ENCODE peak calls at places on chromosomes 4 and X, in ten cellular contexts. One of them, this sample, is unnamed.

GRCh38 chr4:32826169-32826568 is 2106.0 kb downstream of the PCDH7 start:
- DNase-seq in GDM1: no peak
- DNase-seq in AG08396: no peak
- DNase-seq in CD4-positive, alpha-beta T cell: no peak
- DNase-seq in cardiac muscle cell: no peak
- DNase-seq in HT-29: no peak
- DNase-seq in stimulated activated CD4-positive, alpha-beta T cell treated with anti-CD3 and anti-CD28 coated beads, Interleukin-4, amount 100 ng/mL, for 4 hours: no peak
- DNase-seq in GM04503: no peak
- DNase-seq in midbrain: no peak
- DNase-seq in smooth muscle cell of the brain vasculature: no peak
- DNase-seq in this sample: no peak

GRCh38 chr4:1777822-1778641 is 15.1 kb upstream of the FGFR3 start:
- DNase-seq in AG08396: peak
- DNase-seq in smooth muscle cell of the brain vasculature: no peak
- DNase-seq in midbrain: peak
- DNase-seq in HT-29: no peak
- DNase-seq in GDM1: no peak
- DNase-seq in GM04503: peak
- DNase-seq in cardiac muscle cell: peak
- DNase-seq in CD4-positive, alpha-beta T cell: no peak
- DNase-seq in stimulated activated CD4-positive, alpha-beta T cell treated with anti-CD3 and anti-CD28 coated beads, Interleukin-4, amount 100 ng/mL, for 4 hours: no peak
- DNase-seq in this sample: no peak

GRCh38 chrX:7132335-7133035 is 15.0 kb upstream of the STS start:
- DNase-seq in smooth muscle cell of the brain vasculature: no peak
- DNase-seq in CD4-positive, alpha-beta T cell: peak
- DNase-seq in HT-29: peak
- DNase-seq in GDM1: no peak
- DNase-seq in midbrain: peak
- DNase-seq in AG08396: peak
- DNase-seq in stimulated activated CD4-positive, alpha-beta T cell treated with anti-CD3 and anti-CD28 coated beads, Interleukin-4, amount 100 ng/mL, for 4 hours: peak
- DNase-seq in GM04503: peak
- DNase-seq in cardiac muscle cell: peak
- DNase-seq in this sample: peak

GRCh38 chr4:73831569-73831968 is 4.9 kb upstream of the CXCL6 start:
- DNase-seq in AG08396: no peak
- DNase-seq in GM04503: peak
- DNase-seq in midbrain: no peak
- DNase-seq in stimulated activated CD4-positive, alpha-beta T cell treated with anti-CD3 and anti-CD28 coated beads, Interleukin-4, amount 100 ng/mL, for 4 hours: no peak
- DNase-seq in CD4-positive, alpha-beta T cell: no peak
- DNase-seq in cardiac muscle cell: no peak
- DNase-seq in HT-29: no peak
- DNase-seq in GDM1: no peak
- DNase-seq in smooth muscle cell of the brain vasculature: no peak
- DNase-seq in this sample: no peak

GRCh38 chrX:133495464-133496391 is 80.4 kb upstream of the GPC4 start:
- DNase-seq in cardiac muscle cell: no peak
- DNase-seq in CD4-positive, alpha-beta T cell: no peak
- DNase-seq in smooth muscle cell of the brain vasculature: no peak
- DNase-seq in midbrain: peak
- DNase-seq in stimulated activated CD4-positive, alpha-beta T cell treated with anti-CD3 and anti-CD28 coated beads, Interleukin-4, amount 100 ng/mL, for 4 hours: no peak
- DNase-seq in AG08396: peak
- DNase-seq in GM04503: peak
- DNase-seq in GDM1: no peak
- DNase-seq in HT-29: no peak
- DNase-seq in this sample: no peak

GRCh38 chrX:18075603-18076002 is 145.1 kb downstream of the BEND2 start:
- DNase-seq in CD4-positive, alpha-beta T cell: no peak
- DNase-seq in GM04503: no peak
- DNase-seq in smooth muscle cell of the brain vasculature: no peak
- DNase-seq in cardiac muscle cell: no peak
- DNase-seq in midbrain: no peak
- DNase-seq in AG08396: no peak
- DNase-seq in stimulated activated CD4-positive, alpha-beta T cell treated with anti-CD3 and anti-CD28 coated beads, Interleukin-4, amount 100 ng/mL, for 4 hours: no peak
- DNase-seq in HT-29: no peak
- DNase-seq in GDM1: no peak
- DNase-seq in this sample: no peak

GRCh38 chr4:26120098-26120795 is 200.6 kb upstream of the RBPJ start:
- DNase-seq in GM04503: no peak
- DNase-seq in stimulated activated CD4-positive, alpha-beta T cell treated with anti-CD3 and anti-CD28 coated beads, Interleukin-4, amount 100 ng/mL, for 4 hours: no peak
- DNase-seq in AG08396: no peak
- DNase-seq in smooth muscle cell of the brain vasculature: no peak
- DNase-seq in GDM1: no peak
- DNase-seq in cardiac muscle cell: no peak
- DNase-seq in HT-29: no peak
- DNase-seq in CD4-positive, alpha-beta T cell: no peak
- DNase-seq in midbrain: no peak
- DNase-seq in this sample: no peak

GRCh38 chr4:48138936-48139335 is 4.9 kb upstream of the TXK start:
- DNase-seq in stimulated activated CD4-positive, alpha-beta T cell treated with anti-CD3 and anti-CD28 coated beads, Interleukin-4, amount 100 ng/mL, for 4 hours: no peak
- DNase-seq in midbrain: no peak
- DNase-seq in smooth muscle cell of the brain vasculature: no peak
- DNase-seq in cardiac muscle cell: no peak
- DNase-seq in HT-29: no peak
- DNase-seq in GDM1: no peak
- DNase-seq in AG08396: no peak
- DNase-seq in CD4-positive, alpha-beta T cell: peak
- DNase-seq in GM04503: no peak
- DNase-seq in this sample: no peak

GRCh38 chr4:159639924-159640323 is 537.0 kb downstream of the RAPGEF2 start:
- DNase-seq in smooth muscle cell of the brain vasculature: no peak
- DNase-seq in stimulated activated CD4-positive, alpha-beta T cell treated with anti-CD3 and anti-CD28 coated beads, Interleukin-4, amount 100 ng/mL, for 4 hours: no peak
- DNase-seq in cardiac muscle cell: no peak
- DNase-seq in midbrain: peak
- DNase-seq in AG08396: no peak
- DNase-seq in GDM1: no peak
- DNase-seq in CD4-positive, alpha-beta T cell: no peak
- DNase-seq in HT-29: no peak
- DNase-seq in GM04503: no peak
- DNase-seq in this sample: no peak

GRCh38 chrX:31058284-31058683 is 13.6 kb downstream of the FTHL17 start:
- DNase-seq in CD4-positive, alpha-beta T cell: no peak
- DNase-seq in midbrain: no peak
- DNase-seq in cardiac muscle cell: no peak
- DNase-seq in AG08396: no peak
- DNase-seq in smooth muscle cell of the brain vasculature: no peak
- DNase-seq in GDM1: no peak
- DNase-seq in GM04503: no peak
- DNase-seq in stimulated activated CD4-positive, alpha-beta T cell treated with anti-CD3 and anti-CD28 coated beads, Interleukin-4, amount 100 ng/mL, for 4 hours: no peak
- DNase-seq in HT-29: no peak
- DNase-seq in this sample: no peak

GRCh38 chr4:15935504-15936392 is 2.8 kb downstream of the FGFBP1 start:
- DNase-seq in HT-29: no peak
- DNase-seq in cardiac muscle cell: no peak
- DNase-seq in CD4-positive, alpha-beta T cell: no peak
- DNase-seq in stimulated activated CD4-positive, alpha-beta T cell treated with anti-CD3 and anti-CD28 coated beads, Interleukin-4, amount 100 ng/mL, for 4 hours: no peak
- DNase-seq in GM04503: no peak
- DNase-seq in GDM1: no peak
- DNase-seq in midbrain: no peak
- DNase-seq in AG08396: no peak
- DNase-seq in smooth muscle cell of the brain vasculature: no peak
- DNase-seq in this sample: no peak

GRCh38 chr4:73684097-73684496 is 56.3 kb upstream of the CXCL8 start:
- DNase-seq in midbrain: no peak
- DNase-seq in HT-29: peak
- DNase-seq in GDM1: no peak
- DNase-seq in cardiac muscle cell: no peak
- DNase-seq in GM04503: no peak
- DNase-seq in AG08396: no peak
- DNase-seq in smooth muscle cell of the brain vasculature: no peak
- DNase-seq in CD4-positive, alpha-beta T cell: no peak
- DNase-seq in stimulated activated CD4-positive, alpha-beta T cell treated with anti-CD3 and anti-CD28 coated beads, Interleukin-4, amount 100 ng/mL, for 4 hours: no peak
- DNase-seq in this sample: no peak

GRCh38 chrX:31663172-31663571 is 591.3 kb upstream of the FTHL17 start:
- DNase-seq in cardiac muscle cell: no peak
- DNase-seq in CD4-positive, alpha-beta T cell: no peak
- DNase-seq in AG08396: no peak
- DNase-seq in stimulated activated CD4-positive, alpha-beta T cell treated with anti-CD3 and anti-CD28 coated beads, Interleukin-4, amount 100 ng/mL, for 4 hours: no peak
- DNase-seq in smooth muscle cell of the brain vasculature: no peak
- DNase-seq in HT-29: no peak
- DNase-seq in GM04503: no peak
- DNase-seq in midbrain: no peak
- DNase-seq in GDM1: no peak
- DNase-seq in this sample: no peak

GRCh38 chrX:51931761-51932160 is 38.3 kb downstream of the MAGED1 start:
- DNase-seq in GDM1: no peak
- DNase-seq in stimulated activated CD4-positive, alpha-beta T cell treated with anti-CD3 and anti-CD28 coated beads, Interleukin-4, amount 100 ng/mL, for 4 hours: no peak
- DNase-seq in GM04503: peak
- DNase-seq in HT-29: no peak
- DNase-seq in midbrain: peak
- DNase-seq in smooth muscle cell of the brain vasculature: no peak
- DNase-seq in cardiac muscle cell: no peak
- DNase-seq in AG08396: no peak
- DNase-seq in CD4-positive, alpha-beta T cell: no peak
- DNase-seq in this sample: no peak

GRCh38 chr4:39873823-39874222 is 103.9 kb downstream of the PDS5A start:
- DNase-seq in HT-29: no peak
- DNase-seq in CD4-positive, alpha-beta T cell: no peak
- DNase-seq in stimulated activated CD4-positive, alpha-beta T cell treated with anti-CD3 and anti-CD28 coated beads, Interleukin-4, amount 100 ng/mL, for 4 hours: no peak
- DNase-seq in midbrain: no peak
- DNase-seq in AG08396: no peak
- DNase-seq in GM04503: no peak
- DNase-seq in GDM1: no peak
- DNase-seq in smooth muscle cell of the brain vasculature: no peak
- DNase-seq in cardiac muscle cell: no peak
- DNase-seq in this sample: no peak

GRCh38 chr4:122842984-122843531 is 16.4 kb downstream of the FGF2 start:
- DNase-seq in cardiac muscle cell: no peak
- DNase-seq in HT-29: peak
- DNase-seq in smooth muscle cell of the brain vasculature: no peak
- DNase-seq in GM04503: peak
- DNase-seq in GDM1: no peak
- DNase-seq in AG08396: no peak
- DNase-seq in stimulated activated CD4-positive, alpha-beta T cell treated with anti-CD3 and anti-CD28 coated beads, Interleukin-4, amount 100 ng/mL, for 4 hours: no peak
- DNase-seq in CD4-positive, alpha-beta T cell: no peak
- DNase-seq in midbrain: no peak
- DNase-seq in this sample: no peak

GRCh38 chr4:25075851-25076250 is 45.1 kb upstream of the LGI2 start:
- DNase-seq in cardiac muscle cell: no peak
- DNase-seq in AG08396: no peak
- DNase-seq in smooth muscle cell of the brain vasculature: no peak
- DNase-seq in midbrain: no peak
- DNase-seq in stimulated activated CD4-positive, alpha-beta T cell treated with anti-CD3 and anti-CD28 coated beads, Interleukin-4, amount 100 ng/mL, for 4 hours: no peak
- DNase-seq in GM04503: no peak
- DNase-seq in GDM1: no peak
- DNase-seq in CD4-positive, alpha-beta T cell: no peak
- DNase-seq in HT-29: no peak
- DNase-seq in this sample: no peak

GRCh38 chr4:158914178-158914577 is 145.4 kb downstream of the FNIP2 start:
- DNase-seq in AG08396: peak
- DNase-seq in midbrain: no peak
- DNase-seq in CD4-positive, alpha-beta T cell: no peak
- DNase-seq in cardiac muscle cell: no peak
- DNase-seq in stimulated activated CD4-positive, alpha-beta T cell treated with anti-CD3 and anti-CD28 coated beads, Interleukin-4, amount 100 ng/mL, for 4 hours: no peak
- DNase-seq in smooth muscle cell of the brain vasculature: no peak
- DNase-seq in HT-29: no peak
- DNase-seq in GM04503: peak
- DNase-seq in GDM1: no peak
- DNase-seq in this sample: no peak

GRCh38 chr4:113784497-113785254 is 23.1 kb upstream of the CAMK2D start:
- DNase-seq in midbrain: no peak
- DNase-seq in HT-29: no peak
- DNase-seq in AG08396: peak
- DNase-seq in GM04503: peak
- DNase-seq in CD4-positive, alpha-beta T cell: no peak
- DNase-seq in smooth muscle cell of the brain vasculature: peak
- DNase-seq in GDM1: no peak
- DNase-seq in cardiac muscle cell: no peak
- DNase-seq in stimulated activated CD4-positive, alpha-beta T cell treated with anti-CD3 and anti-CD28 coated beads, Interleukin-4, amount 100 ng/mL, for 4 hours: no peak
- DNase-seq in this sample: no peak

This sample was measured in GF-D8.